ENCODE peak calls at places on chromosomes 12 and 14, in five cellular contexts. N is heart left ventricle, V is brain microvascular endothelial cell, B is cardiac muscle cell, M is tibial artery. I is an unnamed sample.

GRCh38 chr12:113697646-113698504 is 226.2 kb upstream of the LHX5 start:
- DNase-seq in N (no peak), V (no peak), B (no peak), M (no peak), I (no peak)

GRCh38 chr12:117861691-117862090 is 107.1 kb downstream of the KSR2 start:
- DNase-seq in N (no peak), V (no peak), B (no peak), M (no peak), I (no peak)

GRCh38 chr14:90651976-90652560 is 164.2 kb downstream of the TTC7B start:
- DNase-seq in N (no peak), V (no peak), B (no peak), M (no peak), I (no peak)

GRCh38 chr12:48776956-48777355 is 11.9 kb downstream of the ADCY6 start:
- DNase-seq in N (no peak), V (no peak), B (no peak), M (no peak), I (no peak)

GRCh38 chr14:104306450-104307040 is 168.2 kb downstream of the KIF26A start:
- DNase-seq in N (peak), V (no peak), B (no peak), M (no peak), I (no peak)

GRCh38 chr14:23209651-23210423 is 26.4 kb upstream of the SLC7A8 start:
- DNase-seq in N (no peak), V (no peak), B (no peak), M (no peak), I (no peak)

GRCh38 chr12:98402671-98403070 is 112.7 kb upstream of the TMPO start:
- DNase-seq in N (no peak), V (no peak), B (no peak), M (no peak), I (no peak)

GRCh38 chr12:5923043-5923605 is 21.9 kb downstream of the ANO2 start:
- DNase-seq in N (no peak), V (no peak), B (no peak), M (no peak), I (no peak)

GRCh38 chr12:109277255-109277898 is 31.7 kb downstream of the FOXN4 start:
- DNase-seq in N (no peak), V (no peak), B (no peak), M (no peak), I (no peak)

GRCh38 chr14:72451081-72451972 is 442.6 kb downstream of the DPF3 start:
- DNase-seq in N (no peak), V (no peak), B (no peak), M (no peak), I (peak)

GRCh38 chr14:101478796-101479410 is 82.4 kb upstream of the DIO3 start:
- DNase-seq in N (no peak), V (no peak), B (no peak), M (peak), I (no peak)

GRCh38 chr14:99287269-99287942 is 15.4 kb upstream of the BCL11B start:
- DNase-seq in N (no peak), V (no peak), B (no peak), M (no peak), I (no peak)

GRCh38 chr12:39145175-39145999 is 240.0 kb upstream of the CPNE8 start:
- DNase-seq in N (peak), V (no peak), B (peak), M (no peak), I (peak)

GRCh38 chr14:70782361-70782760 is 27.0 kb downstream of the MAP3K9 start:
- DNase-seq in N (no peak), V (peak), B (no peak), M (no peak), I (no peak)

GRCh38 chr14:31038521-31039166 is 12.5 kb upstream of the STRN3 start:
- DNase-seq in N (no peak), V (no peak), B (no peak), M (no peak), I (no peak)

GRCh38 chr12:3996322-3996721 is 123.1 kb upstream of the PARP11 start:
- DNase-seq in N (no peak), V (no peak), B (no peak), M (no peak), I (no peak)

GRCh38 chr12:110649341-110649847 is 35.5 kb downstream of the TCTN1 start:
- DNase-seq in N (no peak), V (no peak), B (no peak), M (no peak), I (no peak)

GRCh38 chr14:104978774-104979691 is 859 bp upstream of the AHNAK2 start:
- DNase-seq in N (peak), V (no peak), B (no peak), M (no peak), I (no peak)

GRCh38 chr12:15689751-15690191 is 99.4 kb downstream of the EPS8 start:
- DNase-seq in N (no peak), V (no peak), B (no peak), M (no peak), I (no peak)

GRCh38 chr12:80189241-80189640 is 89.9 kb downstream of the OTOGL start:
- DNase-seq in N (no peak), V (peak), B (no peak), M (no peak), I (no peak)

GRCh38 chr14:61498811-61499210 is 177.4 kb downstream of the PRKCH start:
- DNase-seq in N (no peak), V (no peak), B (no peak), M (no peak), I (no peak)

GRCh38 chr14:54893151-54893760 is 9.4 kb downstream of the GCH1 start:
- DNase-seq in N (no peak), V (peak), B (peak), M (no peak), I (no peak)

GRCh38 chr14:24390696-24391468 is 7.9 kb upstream of the NYNRIN start:
- DNase-seq in N (no peak), V (no peak), B (no peak), M (no peak), I (no peak)

GRCh38 chr12:72024613-72025012 is 86.0 kb downstream of the TPH2 start:
- DNase-seq in N (no peak), V (no peak), B (no peak), M (no peak), I (no peak)

GRCh38 chr12:122501489-122501989 is 807 bp upstream of the ZCCHC8 start:
- DNase-seq in N (no peak), V (no peak), B (no peak), M (no peak), I (no peak)

GRCh38 chr12:128969480-128970055 is 116.3 kb downstream of the GLT1D1 start:
- DNase-seq in N (no peak), V (peak), B (peak), M (no peak), I (peak)

GRCh38 chr12:85310456-85311076 is 30.5 kb downstream of the ALX1 start:
- DNase-seq in N (no peak), V (no peak), B (no peak), M (no peak), I (no peak)

GRCh38 chr12:121626087-121626852 is at the start of gene ORAI1:
- DNase-seq in N (peak), V (peak), B (peak), M (peak), I (peak)

GRCh38 chr12:48356041-48356768 is 5.5 kb upstream of the ZNF641 start:
- DNase-seq in N (no peak), V (no peak), B (no peak), M (no peak), I (no peak)

GRCh38 chr12:27965411-27965810 is 7.1 kb downstream of the PTHLH start:
- DNase-seq in N (no peak), V (no peak), B (no peak), M (no peak), I (no peak)

GRCh38 chr12:95663525-95663924 is 112.2 kb upstream of the USP44 start:
- DNase-seq in N (no peak), V (no peak), B (no peak), M (no peak), I (no peak)
- H3K27ac ChIP-seq in N (peak), V (no peak), B (no peak), M (peak), I (no peak)

DNA sequence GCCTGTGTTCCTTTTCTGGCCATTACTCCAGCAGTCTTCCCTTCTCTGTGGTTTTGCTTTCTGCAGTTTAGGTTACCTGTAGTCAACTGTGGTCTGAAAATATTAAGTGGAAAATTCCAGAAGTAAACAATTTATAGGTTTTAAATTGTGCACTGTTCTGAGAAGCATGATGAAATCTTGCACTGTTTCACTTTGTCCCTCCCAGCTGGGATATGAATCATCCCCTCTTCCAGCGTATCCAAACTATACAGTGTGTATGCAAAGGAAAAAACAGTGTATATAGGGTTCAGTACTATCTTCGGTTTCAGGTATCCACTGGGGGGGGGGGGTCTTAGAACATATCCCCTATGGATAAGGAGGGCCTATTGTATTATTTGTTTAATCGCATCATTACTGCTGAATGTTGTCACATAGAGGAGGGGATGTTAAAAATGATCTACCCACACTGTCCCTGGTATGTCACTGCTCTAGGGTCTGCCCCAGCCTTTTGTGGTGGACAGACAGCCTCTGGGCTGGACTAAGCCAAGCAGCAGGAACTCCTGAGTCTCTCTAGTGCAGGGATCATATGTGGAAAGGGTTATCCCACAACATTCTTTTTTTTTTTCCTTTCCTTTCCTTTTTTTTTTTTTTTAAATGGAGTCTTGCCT is 109.1 kb upstream of the MAX start:
- DNase-seq in N (no peak), V (peak), B (no peak), M (no peak), I (no peak)
- H3K27ac ChIP-seq in N (no peak), V (peak), B (no peak), M (no peak), I (peak)

GRCh38 chr12:46217686-46218508 is 50.9 kb downstream of the SLC38A1 start:
- DNase-seq in N (no peak), V (no peak), B (no peak), M (peak), I (no peak)

GRCh38 chr12:46219147-46219891 is 49.5 kb downstream of the SLC38A1 start:
- DNase-seq in N (no peak), V (no peak), B (no peak), M (no peak), I (no peak)

GRCh38 chr12:46219892-46220655 is 48.8 kb downstream of the SLC38A1 start:
- DNase-seq in N (no peak), V (peak), B (no peak), M (no peak), I (no peak)

GRCh38 chr12:46221255-46222128 is 47.4 kb downstream of the SLC38A1 start:
- DNase-seq in N (no peak), V (peak), B (no peak), M (no peak), I (no peak)

GRCh38 chr12:46218509-46219095 is 50.2 kb downstream of the SLC38A1 start:
- DNase-seq in N (no peak), V (no peak), B (no peak), M (no peak), I (no peak)
- H3K27ac ChIP-seq in N (no peak), V (no peak), B (no peak), M (no peak), I (no peak)

GRCh38 chr14:94543450-94544123 is 17.7 kb upstream of the SERPINA4 start:
- DNase-seq in N (no peak), V (no peak), B (no peak), M (no peak), I (no peak)
- H3K27ac ChIP-seq in N (no peak), V (no peak), B (no peak), M (no peak), I (no peak)

GRCh38 chr14:94074534-94074933 is 6.5 kb downstream of the DDX24 start:
- DNase-seq in N (no peak), V (no peak), B (no peak), M (no peak), I (no peak)
- H3K27ac ChIP-seq in N (no peak), V (no peak), B (no peak), M (no peak), I (no peak)

GRCh38 chr12:92469837-92470236 is 233.0 kb upstream of the PLEKHG7 start:
- DNase-seq in N (peak), V (peak), B (no peak), M (no peak), I (no peak)

GRCh38 chr12:92466391-92467305 is 236.1 kb upstream of the PLEKHG7 start:
- DNase-seq in N (no peak), V (no peak), B (peak), M (peak), I (peak)

GRCh38 chr12:92467886-92468285 is 234.9 kb upstream of the PLEKHG7 start:
- DNase-seq in N (no peak), V (peak), B (no peak), M (no peak), I (no peak)

GRCh38 chr12:92470608-92471021 is 232.2 kb upstream of the PLEKHG7 start:
- DNase-seq in N (no peak), V (no peak), B (no peak), M (no peak), I (no peak)

GRCh38 chr12:92468358-92469020 is 234.3 kb upstream of the PLEKHG7 start:
- DNase-seq in N (no peak), V (peak), B (no peak), M (no peak), I (no peak)
- H3K27ac ChIP-seq in N (no peak), V (no peak), B (peak), M (no peak), I (no peak)